ENCODE peak calls at places on chromosome 18, in seven cellular contexts. One of them, this sample, is unnamed.

GRCh38 chr18:6781179-6781714 is 51.7 kb downstream of the ARHGAP28 start:
- DNase-seq in natural killer cell: no peak
- DNase-seq in mesothelial cell of epicardium: peak
- DNase-seq in Panc1: no peak
- DNase-seq in dorsolateral prefrontal cortex: no peak
- DNase-seq in endodermal cell: peak
- DNase-seq in PC-9: no peak
- DNase-seq in this sample: no peak

GRCh38 chr18:394997-395383 is 105.5 kb downstream of the COLEC12 start:
- DNase-seq in natural killer cell: no peak
- DNase-seq in mesothelial cell of epicardium: no peak
- DNase-seq in Panc1: no peak
- DNase-seq in dorsolateral prefrontal cortex: no peak
- DNase-seq in endodermal cell: no peak
- DNase-seq in PC-9: no peak
- DNase-seq in this sample: no peak

GRCh38 chr18:79343567-79344207 is 52.0 kb upstream of the NFATC1 start:
- DNase-seq in natural killer cell: no peak
- DNase-seq in mesothelial cell of epicardium: no peak
- DNase-seq in Panc1: no peak
- DNase-seq in dorsolateral prefrontal cortex: no peak
- DNase-seq in endodermal cell: peak
- DNase-seq in PC-9: no peak
- DNase-seq in this sample: no peak

GRCh38 chr18:58015045-58015444 is 29.0 kb upstream of the NEDD4L start:
- DNase-seq in natural killer cell: no peak
- DNase-seq in mesothelial cell of epicardium: no peak
- DNase-seq in Panc1: no peak
- DNase-seq in dorsolateral prefrontal cortex: no peak
- DNase-seq in endodermal cell: no peak
- DNase-seq in PC-9: no peak
- DNase-seq in this sample: no peak

GRCh38 chr18:40902436-40902835 is 1052.6 kb upstream of the PIK3C3 start:
- DNase-seq in natural killer cell: no peak
- DNase-seq in mesothelial cell of epicardium: no peak
- DNase-seq in Panc1: no peak
- DNase-seq in dorsolateral prefrontal cortex: no peak
- DNase-seq in endodermal cell: no peak
- DNase-seq in PC-9: no peak
- DNase-seq in this sample: no peak

GRCh38 chr18:76264073-76264472 is 231.0 kb downstream of the ZNF516 start:
- DNase-seq in natural killer cell: no peak
- DNase-seq in mesothelial cell of epicardium: no peak
- DNase-seq in Panc1: no peak
- DNase-seq in dorsolateral prefrontal cortex: no peak
- DNase-seq in endodermal cell: no peak
- DNase-seq in PC-9: no peak
- DNase-seq in this sample: no peak

GRCh38 chr18:22145160-22145559 is 24.2 kb upstream of the GATA6 start:
- DNase-seq in natural killer cell: no peak
- DNase-seq in mesothelial cell of epicardium: no peak
- DNase-seq in Panc1: no peak
- DNase-seq in dorsolateral prefrontal cortex: no peak
- DNase-seq in endodermal cell: no peak
- DNase-seq in PC-9: no peak
- DNase-seq in this sample: no peak

GRCh38 chr18:79685971-79686370 is 6.4 kb downstream of the CTDP1 start:
- DNase-seq in natural killer cell: no peak
- DNase-seq in mesothelial cell of epicardium: no peak
- DNase-seq in Panc1: no peak
- DNase-seq in dorsolateral prefrontal cortex: no peak
- DNase-seq in endodermal cell: no peak
- DNase-seq in PC-9: no peak
- DNase-seq in this sample: no peak

GRCh38 chr18:57052173-57052572 is 94.7 kb upstream of the BOD1L2 start:
- DNase-seq in natural killer cell: no peak
- DNase-seq in mesothelial cell of epicardium: no peak
- DNase-seq in Panc1: no peak
- DNase-seq in dorsolateral prefrontal cortex: no peak
- DNase-seq in endodermal cell: no peak
- DNase-seq in PC-9: no peak
- DNase-seq in this sample: no peak

GRCh38 chr18:76519156-76519549 is 24.1 kb upstream of the ZNF516 start:
- DNase-seq in natural killer cell: no peak
- DNase-seq in mesothelial cell of epicardium: no peak
- DNase-seq in Panc1: no peak
- DNase-seq in dorsolateral prefrontal cortex: no peak
- DNase-seq in endodermal cell: peak
- DNase-seq in PC-9: no peak
- DNase-seq in this sample: no peak

GRCh38 chr18:35029103-35029502 is 12.1 kb upstream of the MAPRE2 start:
- DNase-seq in natural killer cell: no peak
- DNase-seq in mesothelial cell of epicardium: no peak
- DNase-seq in Panc1: no peak
- DNase-seq in dorsolateral prefrontal cortex: no peak
- DNase-seq in endodermal cell: no peak
- DNase-seq in PC-9: no peak
- DNase-seq in this sample: no peak

GRCh38 chr18:6107794-6108193 is 212.5 kb upstream of the TMEM200C start:
- DNase-seq in natural killer cell: no peak
- DNase-seq in mesothelial cell of epicardium: no peak
- DNase-seq in Panc1: no peak
- DNase-seq in dorsolateral prefrontal cortex: no peak
- DNase-seq in endodermal cell: no peak
- DNase-seq in PC-9: no peak
- DNase-seq in this sample: no peak

GRCh38 chr18:3466872-3467271 is 16.9 kb downstream of the TGIF1 start:
- DNase-seq in natural killer cell: no peak
- DNase-seq in mesothelial cell of epicardium: no peak
- DNase-seq in Panc1: no peak
- DNase-seq in dorsolateral prefrontal cortex: no peak
- DNase-seq in endodermal cell: peak
- DNase-seq in PC-9: no peak
- DNase-seq in this sample: no peak

GRCh38 chr18:77207540-77207939 is 42.1 kb upstream of the GALR1 start:
- DNase-seq in natural killer cell: no peak
- DNase-seq in mesothelial cell of epicardium: no peak
- DNase-seq in Panc1: no peak
- DNase-seq in dorsolateral prefrontal cortex: no peak
- DNase-seq in endodermal cell: peak
- DNase-seq in PC-9: no peak
- DNase-seq in this sample: no peak

GRCh38 chr18:77316641-77317040 is 67.0 kb downstream of the GALR1 start:
- DNase-seq in natural killer cell: no peak
- DNase-seq in mesothelial cell of epicardium: no peak
- DNase-seq in Panc1: no peak
- DNase-seq in dorsolateral prefrontal cortex: no peak
- DNase-seq in endodermal cell: no peak
- DNase-seq in PC-9: no peak
- DNase-seq in this sample: no peak

GRCh38 chr18:59767732-59768131 is 70.5 kb upstream of the CCBE1 start:
- DNase-seq in natural killer cell: no peak
- DNase-seq in mesothelial cell of epicardium: no peak
- DNase-seq in Panc1: no peak
- DNase-seq in dorsolateral prefrontal cortex: no peak
- DNase-seq in endodermal cell: no peak
- DNase-seq in PC-9: no peak
- DNase-seq in this sample: no peak

GRCh38 chr18:49525981-49526380 is 35.9 kb upstream of the LIPG start:
- DNase-seq in natural killer cell: no peak
- DNase-seq in mesothelial cell of epicardium: no peak
- DNase-seq in Panc1: no peak
- DNase-seq in dorsolateral prefrontal cortex: no peak
- DNase-seq in endodermal cell: peak
- DNase-seq in PC-9: no peak
- DNase-seq in this sample: no peak

GRCh38 chr18:12307251-12307736 is 747 bp upstream of the TUBB6 start:
- DNase-seq in natural killer cell: no peak
- DNase-seq in mesothelial cell of epicardium: peak
- DNase-seq in Panc1: no peak
- DNase-seq in dorsolateral prefrontal cortex: no peak
- DNase-seq in endodermal cell: peak
- DNase-seq in PC-9: no peak
- DNase-seq in this sample: no peak

GRCh38 chr18:35389095-35389618 is 12.0 kb upstream of the ZNF396 start:
- DNase-seq in natural killer cell: no peak
- DNase-seq in mesothelial cell of epicardium: no peak
- DNase-seq in Panc1: no peak
- DNase-seq in dorsolateral prefrontal cortex: no peak
- DNase-seq in endodermal cell: no peak
- DNase-seq in PC-9: no peak
- DNase-seq in this sample: no peak

GRCh38 chr18:74731097-74731496 is 133.4 kb downstream of the ZNF407 start:
- DNase-seq in natural killer cell: no peak
- DNase-seq in mesothelial cell of epicardium: no peak
- DNase-seq in Panc1: no peak
- DNase-seq in dorsolateral prefrontal cortex: no peak
- DNase-seq in endodermal cell: no peak
- DNase-seq in PC-9: peak
- DNase-seq in this sample: no peak

GRCh38 chr18:58527116-58528010 is 101.5 kb downstream of the ALPK2 start:
- DNase-seq in natural killer cell: no peak
- DNase-seq in mesothelial cell of epicardium: no peak
- DNase-seq in Panc1: no peak
- DNase-seq in dorsolateral prefrontal cortex: no peak
- DNase-seq in endodermal cell: no peak
- DNase-seq in PC-9: no peak
- DNase-seq in this sample: no peak

GRCh38 chr18:8766576-8767253 is 61.4 kb downstream of the MTCL1 start:
- DNase-seq in natural killer cell: no peak
- DNase-seq in mesothelial cell of epicardium: no peak
- DNase-seq in Panc1: no peak
- DNase-seq in dorsolateral prefrontal cortex: no peak
- DNase-seq in endodermal cell: no peak
- DNase-seq in PC-9: no peak
- DNase-seq in this sample: no peak

GRCh38 chr18:35024965-35025364 is 16.2 kb upstream of the MAPRE2 start:
- DNase-seq in natural killer cell: no peak
- DNase-seq in mesothelial cell of epicardium: no peak
- DNase-seq in Panc1: no peak
- DNase-seq in dorsolateral prefrontal cortex: no peak
- DNase-seq in endodermal cell: no peak
- DNase-seq in PC-9: no peak
- DNase-seq in this sample: no peak

GRCh38 chr18:11883153-11883552 is 25.0 kb downstream of the MPPE1 start:
- DNase-seq in natural killer cell: no peak
- DNase-seq in mesothelial cell of epicardium: no peak
- DNase-seq in Panc1: no peak
- DNase-seq in dorsolateral prefrontal cortex: no peak
- DNase-seq in endodermal cell: no peak
- DNase-seq in PC-9: no peak
- DNase-seq in this sample: no peak

GRCh38 chr18:74146756-74147155 is 878 bp downstream of the FBXO15 start:
- DNase-seq in natural killer cell: no peak
- DNase-seq in mesothelial cell of epicardium: no peak
- DNase-seq in Panc1: no peak
- DNase-seq in dorsolateral prefrontal cortex: no peak
- DNase-seq in endodermal cell: no peak
- DNase-seq in PC-9: no peak
- DNase-seq in this sample: no peak

GRCh38 chr18:62458868-62459716 is 63.7 kb upstream of the ZCCHC2 start:
- DNase-seq in natural killer cell: no peak
- DNase-seq in mesothelial cell of epicardium: no peak
- DNase-seq in Panc1: no peak
- DNase-seq in dorsolateral prefrontal cortex: no peak
- DNase-seq in endodermal cell: no peak
- DNase-seq in PC-9: no peak
- DNase-seq in this sample: no peak

GRCh38 chr18:36901277-36901701 is 72.4 kb downstream of the KIAA1328 start:
- DNase-seq in natural killer cell: no peak
- DNase-seq in mesothelial cell of epicardium: no peak
- DNase-seq in Panc1: no peak
- DNase-seq in dorsolateral prefrontal cortex: no peak
- DNase-seq in endodermal cell: no peak
- DNase-seq in PC-9: no peak
- DNase-seq in this sample: no peak

GRCh38 chr18:48314694-48315093 is 94.5 kb downstream of the ZBTB7C start:
- DNase-seq in natural killer cell: no peak
- DNase-seq in mesothelial cell of epicardium: no peak
- DNase-seq in Panc1: no peak
- DNase-seq in dorsolateral prefrontal cortex: no peak
- DNase-seq in endodermal cell: peak
- DNase-seq in PC-9: no peak
- DNase-seq in this sample: no peak
- TF ChIP-seq CTCF in natural killer cell: no peak
- TF ChIP-seq CTCF in mesothelial cell of epicardium: no peak
- TF ChIP-seq CTCF in Panc1: no peak
- TF ChIP-seq CTCF in dorsolateral prefrontal cortex: no peak
- TF ChIP-seq CTCF in endodermal cell: peak
- TF ChIP-seq CTCF in PC-9: no peak
- TF ChIP-seq CTCF in this sample: no peak

DNA sequence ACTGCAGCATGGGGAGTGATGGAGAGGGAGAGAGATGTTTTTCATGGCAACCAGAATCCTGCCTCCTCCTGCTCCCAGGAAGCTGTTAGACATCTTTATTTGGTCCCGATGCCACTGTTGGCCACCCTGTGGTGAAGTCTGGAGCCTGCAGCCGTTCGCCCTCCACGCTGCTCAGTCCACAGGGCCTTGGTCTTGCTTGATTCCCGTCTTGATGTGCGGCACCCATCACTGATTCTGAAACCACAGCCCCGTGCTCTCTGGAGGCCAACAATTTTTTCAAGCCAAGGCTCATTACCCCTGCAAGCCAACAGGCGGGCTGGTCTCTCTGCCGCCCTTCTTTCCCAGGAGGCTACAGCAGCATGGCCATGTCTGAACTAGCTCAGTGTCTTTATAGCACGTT is 24.5 kb downstream of the SIGLEC15 start:
- DNase-seq in natural killer cell: no peak
- DNase-seq in mesothelial cell of epicardium: no peak
- DNase-seq in Panc1: no peak
- DNase-seq in dorsolateral prefrontal cortex: no peak
- DNase-seq in endodermal cell: peak
- DNase-seq in PC-9: no peak
- DNase-seq in this sample: no peak
- TF ChIP-seq CTCF in natural killer cell: no peak
- TF ChIP-seq CTCF in mesothelial cell of epicardium: peak
- TF ChIP-seq CTCF in Panc1: no peak
- TF ChIP-seq CTCF in dorsolateral prefrontal cortex: no peak
- TF ChIP-seq CTCF in endodermal cell: peak
- TF ChIP-seq CTCF in PC-9: peak
- TF ChIP-seq CTCF in this sample: peak

GRCh38 chr18:55322176-55322735 is 265.7 kb downstream of the TCF4 start:
- DNase-seq in natural killer cell: peak
- DNase-seq in mesothelial cell of epicardium: peak
- DNase-seq in Panc1: no peak
- DNase-seq in dorsolateral prefrontal cortex: peak
- DNase-seq in endodermal cell: peak
- DNase-seq in PC-9: no peak
- DNase-seq in this sample: peak
- TF ChIP-seq CTCF in natural killer cell: no peak
- TF ChIP-seq CTCF in mesothelial cell of epicardium: no peak
- TF ChIP-seq CTCF in Panc1: no peak
- TF ChIP-seq CTCF in dorsolateral prefrontal cortex: no peak
- TF ChIP-seq CTCF in endodermal cell: peak
- TF ChIP-seq CTCF in PC-9: no peak
- TF ChIP-seq CTCF in this sample: peak

DNA sequence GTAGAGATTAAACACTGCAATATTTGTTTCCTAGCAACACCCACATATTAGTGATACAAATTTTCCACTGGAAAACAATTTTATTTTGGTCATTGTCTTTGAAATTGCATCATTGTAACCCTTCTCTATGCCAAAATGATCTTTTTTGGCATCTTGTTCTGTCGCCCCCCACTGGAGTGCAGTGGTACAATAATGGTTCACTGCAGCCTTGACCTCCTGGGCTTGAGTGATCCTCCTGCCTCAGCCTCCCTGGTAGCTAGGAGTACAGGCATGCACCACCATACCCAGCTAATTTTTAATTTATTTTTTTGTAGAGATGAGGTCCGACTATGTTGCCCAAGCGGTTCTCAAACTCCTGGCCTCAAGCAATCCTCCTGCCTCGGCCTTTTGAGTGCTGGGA is 117.4 kb downstream of the PIK3C3 start:
- DNase-seq in natural killer cell: no peak
- DNase-seq in mesothelial cell of epicardium: no peak
- DNase-seq in Panc1: no peak
- DNase-seq in dorsolateral prefrontal cortex: no peak
- DNase-seq in endodermal cell: no peak
- DNase-seq in PC-9: no peak
- DNase-seq in this sample: no peak
- TF ChIP-seq CTCF in natural killer cell: no peak
- TF ChIP-seq CTCF in mesothelial cell of epicardium: peak
- TF ChIP-seq CTCF in Panc1: peak
- TF ChIP-seq CTCF in dorsolateral prefrontal cortex: no peak
- TF ChIP-seq CTCF in endodermal cell: peak
- TF ChIP-seq CTCF in PC-9: no peak
- TF ChIP-seq CTCF in this sample: no peak